ENCODE peak calls at places on chromosome 4, in eight cellular contexts. One of them, this sample, is unnamed. For H3K9me3, the result is how much of the 10 kb centered on the place peaks cover.

GRCh38 chr4:15451181-15451865 is 18.4 kb upstream of the CC2D2A start:
- DNase-seq in CD8-positive, alpha-beta memory T cell: no peak
- DNase-seq in CD4-positive, alpha-beta memory T cell: no peak
- DNase-seq in spleen: no peak
- DNase-seq in MM.1S: no peak
- DNase-seq in naive thymus-derived CD4-positive, alpha-beta T cell: no peak
- DNase-seq in endodermal cell: no peak
- DNase-seq in adrenal gland: no peak
- DNase-seq in this sample: no peak

GRCh38 chr4:114252499-114252898 is 273.1 kb upstream of the ARSJ start:
- DNase-seq in adrenal gland: no peak
- DNase-seq in MM.1S: no peak
- DNase-seq in endodermal cell: no peak
- DNase-seq in CD8-positive, alpha-beta memory T cell: no peak
- DNase-seq in spleen: no peak
- DNase-seq in CD4-positive, alpha-beta memory T cell: no peak
- DNase-seq in naive thymus-derived CD4-positive, alpha-beta T cell: no peak
- DNase-seq in this sample: no peak

GRCh38 chr4:94933799-94934198 is 176.0 kb downstream of the BMPR1B start:
- DNase-seq in spleen: no peak
- DNase-seq in naive thymus-derived CD4-positive, alpha-beta T cell: no peak
- DNase-seq in endodermal cell: no peak
- DNase-seq in CD4-positive, alpha-beta memory T cell: no peak
- DNase-seq in MM.1S: no peak
- DNase-seq in adrenal gland: no peak
- DNase-seq in CD8-positive, alpha-beta memory T cell: no peak
- DNase-seq in this sample: no peak

GRCh38 chr4:169160825-169161224 is 109.9 kb downstream of the SH3RF1 start:
- DNase-seq in adrenal gland: peak
- DNase-seq in CD4-positive, alpha-beta memory T cell: no peak
- DNase-seq in spleen: no peak
- DNase-seq in naive thymus-derived CD4-positive, alpha-beta T cell: no peak
- DNase-seq in CD8-positive, alpha-beta memory T cell: no peak
- DNase-seq in endodermal cell: no peak
- DNase-seq in MM.1S: no peak
- DNase-seq in this sample: no peak

GRCh38 chr4:154602404-154603020 is 9.9 kb downstream of the FGG start:
- DNase-seq in MM.1S: no peak
- DNase-seq in adrenal gland: no peak
- DNase-seq in spleen: no peak
- DNase-seq in naive thymus-derived CD4-positive, alpha-beta T cell: no peak
- DNase-seq in CD4-positive, alpha-beta memory T cell: no peak
- DNase-seq in endodermal cell: no peak
- DNase-seq in CD8-positive, alpha-beta memory T cell: no peak
- DNase-seq in this sample: no peak

GRCh38 chr4:113969935-113970334 is 9.5 kb downstream of the ARSJ start:
- DNase-seq in naive thymus-derived CD4-positive, alpha-beta T cell: no peak
- DNase-seq in spleen: no peak
- DNase-seq in MM.1S: no peak
- DNase-seq in adrenal gland: no peak
- DNase-seq in CD8-positive, alpha-beta memory T cell: no peak
- DNase-seq in CD4-positive, alpha-beta memory T cell: no peak
- DNase-seq in endodermal cell: no peak
- DNase-seq in this sample: no peak

GRCh38 chr4:16881151-16881884 is 17.1 kb downstream of the LDB2 start:
- DNase-seq in CD4-positive, alpha-beta memory T cell: no peak
- DNase-seq in naive thymus-derived CD4-positive, alpha-beta T cell: no peak
- DNase-seq in adrenal gland: no peak
- DNase-seq in endodermal cell: no peak
- DNase-seq in CD8-positive, alpha-beta memory T cell: no peak
- DNase-seq in MM.1S: no peak
- DNase-seq in spleen: no peak
- DNase-seq in this sample: no peak

GRCh38 chr4:83062748-83063147 is 27.8 kb downstream of the COPS4 start:
- DNase-seq in endodermal cell: no peak
- DNase-seq in MM.1S: no peak
- DNase-seq in CD8-positive, alpha-beta memory T cell: no peak
- DNase-seq in CD4-positive, alpha-beta memory T cell: no peak
- DNase-seq in adrenal gland: no peak
- DNase-seq in spleen: no peak
- DNase-seq in naive thymus-derived CD4-positive, alpha-beta T cell: no peak
- DNase-seq in this sample: no peak

GRCh38 chr4:44660396-44660795 is 9.0 kb upstream of the YIPF7 start:
- DNase-seq in CD8-positive, alpha-beta memory T cell: no peak
- DNase-seq in endodermal cell: no peak
- DNase-seq in spleen: no peak
- DNase-seq in naive thymus-derived CD4-positive, alpha-beta T cell: no peak
- DNase-seq in MM.1S: no peak
- DNase-seq in adrenal gland: no peak
- DNase-seq in CD4-positive, alpha-beta memory T cell: no peak
- DNase-seq in this sample: no peak

GRCh38 chr4:85658766-85659439 is 184.0 kb downstream of the ARHGAP24 start:
- DNase-seq in adrenal gland: no peak
- DNase-seq in naive thymus-derived CD4-positive, alpha-beta T cell: no peak
- DNase-seq in MM.1S: no peak
- DNase-seq in CD4-positive, alpha-beta memory T cell: no peak
- DNase-seq in spleen: no peak
- DNase-seq in CD8-positive, alpha-beta memory T cell: no peak
- DNase-seq in endodermal cell: no peak
- DNase-seq in this sample: no peak

GRCh38 chr4:183249854-183250253 is 70.2 kb downstream of the CLDN22 start:
- DNase-seq in endodermal cell: no peak
- DNase-seq in spleen: no peak
- DNase-seq in MM.1S: peak
- DNase-seq in CD4-positive, alpha-beta memory T cell: peak
- DNase-seq in CD8-positive, alpha-beta memory T cell: no peak
- DNase-seq in adrenal gland: no peak
- DNase-seq in naive thymus-derived CD4-positive, alpha-beta T cell: no peak
- DNase-seq in this sample: no peak

GRCh38 chr4:6087669-6088068 is 69.4 kb upstream of the C4orf50 start:
- DNase-seq in adrenal gland: peak
- DNase-seq in CD8-positive, alpha-beta memory T cell: no peak
- DNase-seq in MM.1S: no peak
- DNase-seq in CD4-positive, alpha-beta memory T cell: no peak
- DNase-seq in spleen: no peak
- DNase-seq in naive thymus-derived CD4-positive, alpha-beta T cell: no peak
- DNase-seq in endodermal cell: peak
- DNase-seq in this sample: no peak

GRCh38 chr4:109315341-109315740 is 12.9 kb upstream of the COL25A1 start:
- DNase-seq in adrenal gland: no peak
- DNase-seq in CD4-positive, alpha-beta memory T cell: no peak
- DNase-seq in CD8-positive, alpha-beta memory T cell: no peak
- DNase-seq in spleen: no peak
- DNase-seq in naive thymus-derived CD4-positive, alpha-beta T cell: no peak
- DNase-seq in endodermal cell: no peak
- DNase-seq in MM.1S: no peak
- DNase-seq in this sample: no peak
- H3K9me3 ChIP-seq in adrenal gland: under half
- H3K9me3 ChIP-seq in CD4-positive, alpha-beta memory T cell: under half
- H3K9me3 ChIP-seq in CD8-positive, alpha-beta memory T cell: under half
- H3K9me3 ChIP-seq in spleen: half or more
- H3K9me3 ChIP-seq in naive thymus-derived CD4-positive, alpha-beta T cell: under half
- H3K9me3 ChIP-seq in endodermal cell: under half
- H3K9me3 ChIP-seq in MM.1S: under half
- H3K9me3 ChIP-seq in this sample: under half

DNA sequence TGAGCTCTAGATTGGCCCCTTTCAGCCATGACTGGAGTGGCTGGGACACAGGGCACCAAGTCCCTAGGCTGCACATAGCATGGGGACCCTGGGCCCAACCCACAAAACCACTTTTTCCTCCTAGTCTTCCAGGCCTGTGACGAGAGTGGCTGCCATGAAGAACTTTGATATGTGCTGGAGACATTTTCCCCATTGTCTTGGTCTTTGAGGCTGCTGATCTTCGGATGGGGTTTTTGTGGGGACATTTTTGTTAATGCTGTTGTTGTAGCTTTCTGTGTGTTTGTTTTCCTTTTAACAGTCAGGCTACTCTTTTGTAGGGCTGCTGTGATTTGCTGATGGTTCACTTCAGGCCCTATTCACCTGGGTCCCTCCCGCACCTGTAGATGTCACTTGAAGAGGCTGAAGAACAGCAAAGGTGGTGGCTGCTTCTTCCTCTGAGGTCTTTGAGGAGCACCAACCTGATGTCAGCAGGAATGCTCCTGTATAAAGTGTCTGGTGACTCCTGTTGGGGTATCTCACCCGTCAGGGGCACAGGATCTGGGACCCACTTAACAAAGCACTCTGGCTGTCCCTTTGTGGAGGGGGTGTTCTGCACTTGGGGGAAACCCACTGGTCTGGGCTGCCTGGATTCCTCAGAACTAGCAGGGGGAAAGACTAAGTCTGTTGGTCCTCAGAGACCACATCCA is 49.6 kb upstream of the GRID2 start:
- DNase-seq in CD4-positive, alpha-beta memory T cell: no peak
- DNase-seq in adrenal gland: no peak
- DNase-seq in MM.1S: no peak
- DNase-seq in naive thymus-derived CD4-positive, alpha-beta T cell: no peak
- DNase-seq in endodermal cell: peak
- DNase-seq in spleen: no peak
- DNase-seq in CD8-positive, alpha-beta memory T cell: no peak
- DNase-seq in this sample: no peak
- H3K9me3 ChIP-seq in CD4-positive, alpha-beta memory T cell: under half
- H3K9me3 ChIP-seq in adrenal gland: under half
- H3K9me3 ChIP-seq in MM.1S: under half
- H3K9me3 ChIP-seq in naive thymus-derived CD4-positive, alpha-beta T cell: under half
- H3K9me3 ChIP-seq in endodermal cell: under half
- H3K9me3 ChIP-seq in spleen: half or more
- H3K9me3 ChIP-seq in CD8-positive, alpha-beta memory T cell: under half
- H3K9me3 ChIP-seq in this sample: under half

DNA sequence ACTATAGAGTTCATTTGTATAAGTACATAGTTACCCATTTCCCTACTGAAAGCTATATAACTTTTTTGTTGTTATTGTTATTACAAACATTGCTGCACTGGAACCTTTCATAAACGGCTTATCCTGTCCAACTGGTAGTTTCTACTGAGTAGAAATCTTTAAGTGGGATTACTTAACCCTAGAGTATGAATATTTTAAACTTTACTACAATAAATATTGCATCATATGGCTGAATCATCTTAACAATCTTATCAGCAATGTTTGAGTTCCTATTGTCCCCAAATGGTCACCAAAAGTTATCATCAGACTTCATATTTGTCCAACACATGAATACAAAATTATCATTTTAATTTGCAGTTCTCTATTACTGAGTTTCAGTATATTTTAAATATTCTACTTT is 40.5 kb downstream of the LCORL start:
- DNase-seq in naive thymus-derived CD4-positive, alpha-beta T cell: no peak
- DNase-seq in endodermal cell: no peak
- DNase-seq in MM.1S: no peak
- DNase-seq in CD8-positive, alpha-beta memory T cell: no peak
- DNase-seq in spleen: no peak
- DNase-seq in CD4-positive, alpha-beta memory T cell: no peak
- DNase-seq in adrenal gland: no peak
- DNase-seq in this sample: no peak
- H3K9me3 ChIP-seq in naive thymus-derived CD4-positive, alpha-beta T cell: under half
- H3K9me3 ChIP-seq in endodermal cell: under half
- H3K9me3 ChIP-seq in MM.1S: under half
- H3K9me3 ChIP-seq in CD8-positive, alpha-beta memory T cell: under half
- H3K9me3 ChIP-seq in spleen: under half
- H3K9me3 ChIP-seq in CD4-positive, alpha-beta memory T cell: under half
- H3K9me3 ChIP-seq in adrenal gland: under half
- H3K9me3 ChIP-seq in this sample: under half

GRCh38 chr4:223913-224497 is 81.3 kb downstream of the ZNF732 start:
- DNase-seq in CD8-positive, alpha-beta memory T cell: no peak
- DNase-seq in endodermal cell: no peak
- DNase-seq in spleen: no peak
- DNase-seq in CD4-positive, alpha-beta memory T cell: no peak
- DNase-seq in MM.1S: no peak
- DNase-seq in adrenal gland: no peak
- DNase-seq in naive thymus-derived CD4-positive, alpha-beta T cell: no peak
- DNase-seq in this sample: no peak
- H3K9me3 ChIP-seq in CD8-positive, alpha-beta memory T cell: under half
- H3K9me3 ChIP-seq in endodermal cell: half or more
- H3K9me3 ChIP-seq in spleen: half or more
- H3K9me3 ChIP-seq in CD4-positive, alpha-beta memory T cell: under half
- H3K9me3 ChIP-seq in MM.1S: under half
- H3K9me3 ChIP-seq in adrenal gland: under half
- H3K9me3 ChIP-seq in naive thymus-derived CD4-positive, alpha-beta T cell: under half
- H3K9me3 ChIP-seq in this sample: under half

DNA sequence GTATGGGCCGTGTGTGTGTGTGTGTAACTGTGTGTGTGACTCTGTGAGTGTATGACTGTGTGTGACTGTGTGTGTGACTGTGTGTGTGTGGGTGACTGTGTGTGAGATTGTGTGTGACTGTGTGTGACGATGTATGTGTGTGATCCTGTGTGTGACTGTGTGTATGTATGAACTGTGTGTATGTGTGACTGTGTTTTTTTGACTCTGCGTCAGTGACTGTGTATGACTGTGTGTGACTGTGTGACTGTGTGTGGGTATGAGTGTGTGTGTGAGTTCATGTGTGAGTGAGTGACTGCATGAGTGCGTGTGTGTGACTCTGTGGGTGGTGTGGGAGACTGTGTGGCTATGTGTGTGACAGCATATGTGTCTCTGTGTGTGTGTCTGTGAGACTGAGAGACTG is 81.8 kb downstream of the ZNF718 start:
- DNase-seq in MM.1S: no peak
- DNase-seq in naive thymus-derived CD4-positive, alpha-beta T cell: no peak
- DNase-seq in endodermal cell: no peak
- DNase-seq in CD4-positive, alpha-beta memory T cell: no peak
- DNase-seq in CD8-positive, alpha-beta memory T cell: no peak
- DNase-seq in spleen: no peak
- DNase-seq in adrenal gland: no peak
- DNase-seq in this sample: no peak
- H3K9me3 ChIP-seq in MM.1S: under half
- H3K9me3 ChIP-seq in naive thymus-derived CD4-positive, alpha-beta T cell: under half
- H3K9me3 ChIP-seq in endodermal cell: half or more
- H3K9me3 ChIP-seq in CD4-positive, alpha-beta memory T cell: under half
- H3K9me3 ChIP-seq in CD8-positive, alpha-beta memory T cell: under half
- H3K9me3 ChIP-seq in spleen: half or more
- H3K9me3 ChIP-seq in adrenal gland: under half
- H3K9me3 ChIP-seq in this sample: under half

DNA sequence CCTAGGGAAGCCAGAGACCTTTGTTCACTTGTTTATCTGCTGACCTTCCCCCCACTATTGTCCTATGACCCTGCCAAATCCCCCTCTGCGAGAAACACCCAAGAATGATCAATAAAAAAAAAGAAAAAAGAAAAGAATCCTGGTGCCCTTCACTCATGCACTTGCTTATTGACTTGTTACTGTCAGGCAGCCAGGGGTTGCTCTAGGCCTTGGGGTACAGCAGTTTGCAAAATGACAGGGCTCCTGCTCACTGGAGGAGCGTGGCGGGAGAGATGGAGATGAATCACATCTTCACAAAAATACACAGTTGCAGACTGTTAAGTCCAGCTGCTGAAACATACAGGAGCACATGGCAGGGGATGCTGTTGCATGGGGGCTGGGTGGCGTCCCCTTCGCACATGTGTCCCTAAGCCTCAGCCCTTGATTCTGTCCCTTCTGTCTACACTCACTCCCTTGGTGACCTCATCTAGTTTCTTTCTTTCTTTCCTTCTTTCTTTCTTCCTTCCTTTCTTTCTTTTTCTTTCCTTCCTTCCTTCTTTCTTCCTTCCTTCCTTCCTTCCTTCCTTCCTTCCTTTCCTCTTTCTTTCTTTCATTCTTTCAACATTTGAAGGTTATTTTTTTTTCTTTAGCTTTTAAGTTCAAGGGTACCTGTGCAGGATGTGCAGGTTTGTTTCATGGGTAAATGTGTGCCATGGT is 16.9 kb upstream of the TMEM271 start:
- DNase-seq in spleen: no peak
- DNase-seq in endodermal cell: no peak
- DNase-seq in CD4-positive, alpha-beta memory T cell: no peak
- DNase-seq in adrenal gland: peak
- DNase-seq in MM.1S: no peak
- DNase-seq in CD8-positive, alpha-beta memory T cell: no peak
- DNase-seq in naive thymus-derived CD4-positive, alpha-beta T cell: no peak
- DNase-seq in this sample: no peak
- H3K9me3 ChIP-seq in spleen: under half
- H3K9me3 ChIP-seq in endodermal cell: under half
- H3K9me3 ChIP-seq in CD4-positive, alpha-beta memory T cell: under half
- H3K9me3 ChIP-seq in adrenal gland: under half
- H3K9me3 ChIP-seq in MM.1S: under half
- H3K9me3 ChIP-seq in CD8-positive, alpha-beta memory T cell: under half
- H3K9me3 ChIP-seq in naive thymus-derived CD4-positive, alpha-beta T cell: under half
- H3K9me3 ChIP-seq in this sample: under half

This sample was measured in T-helper 17 cell.